ENCODE peak calls at places on chromosomes 11 and 22, in ten cellular contexts. One of them, this sample, is unnamed.

GRCh38 chr11:65116370-65117205 is 913 bp downstream of the ZNHIT2 start:
- DNase-seq in T-cell: peak; percentile 63
- DNase-seq in IMR-90: peak; percentile 72
- DNase-seq in HCT116: no peak
- DNase-seq in ovary: no peak
- DNase-seq in cardiac muscle cell: peak; percentile 59
- DNase-seq in activated gamma-delta T cell treated with anti-CD3 and anti-CD28 coated beads, Interleukin-2, amount 50 U/mL, for 16 hours: no peak
- DNase-seq in activated CD4-positive, alpha-beta T cell treated with anti-CD3 and anti-CD28 coated beads for 24 hours: peak; percentile 35
- DNase-seq in NCI-H1092 treated with DMSO at 0.1 percent for 48 hours: peak; percentile 27
- DNase-seq in Kasumi-1: peak; percentile 26
- DNase-seq in this sample: peak; percentile 5

GRCh38 chr11:120337133-120337895 is 1.1 kb downstream of the ARHGEF12 start:
- DNase-seq in activated CD4-positive, alpha-beta T cell treated with anti-CD3 and anti-CD28 coated beads for 24 hours: no peak
- DNase-seq in IMR-90: no peak
- DNase-seq in Kasumi-1: peak; percentile 61
- DNase-seq in ovary: peak; percentile 61
- DNase-seq in HCT116: no peak
- DNase-seq in T-cell: no peak
- DNase-seq in cardiac muscle cell: peak; percentile 59
- DNase-seq in activated gamma-delta T cell treated with anti-CD3 and anti-CD28 coated beads, Interleukin-2, amount 50 U/mL, for 16 hours: no peak
- DNase-seq in NCI-H1092 treated with DMSO at 0.1 percent for 48 hours: peak; percentile 57
- DNase-seq in this sample: peak; percentile 11

GRCh38 chr11:75313457-75314272 is 37.8 kb downstream of the ARRB1 start:
- DNase-seq in ovary: peak; percentile 76
- DNase-seq in IMR-90: peak; percentile 81
- DNase-seq in cardiac muscle cell: peak; percentile 80
- DNase-seq in activated CD4-positive, alpha-beta T cell treated with anti-CD3 and anti-CD28 coated beads for 24 hours: no peak
- DNase-seq in T-cell: no peak
- DNase-seq in Kasumi-1: no peak
- DNase-seq in HCT116: no peak
- DNase-seq in activated gamma-delta T cell treated with anti-CD3 and anti-CD28 coated beads, Interleukin-2, amount 50 U/mL, for 16 hours: no peak
- DNase-seq in NCI-H1092 treated with DMSO at 0.1 percent for 48 hours: peak; percentile 39
- DNase-seq in this sample: peak; percentile 36

GRCh38 chr11:66268953-66269906 is 791 bp downstream of the RAB1B start:
- DNase-seq in activated gamma-delta T cell treated with anti-CD3 and anti-CD28 coated beads, Interleukin-2, amount 50 U/mL, for 16 hours: no peak
- DNase-seq in HCT116: no peak
- DNase-seq in ovary: no peak
- DNase-seq in activated CD4-positive, alpha-beta T cell treated with anti-CD3 and anti-CD28 coated beads for 24 hours: no peak
- DNase-seq in NCI-H1092 treated with DMSO at 0.1 percent for 48 hours: peak; percentile 47
- DNase-seq in Kasumi-1: peak; percentile 65
- DNase-seq in cardiac muscle cell: peak; percentile 41
- DNase-seq in IMR-90: peak; percentile 48
- DNase-seq in T-cell: no peak
- DNase-seq in this sample: peak; percentile 49

GRCh38 chr11:84714316-84714780 is 912.8 kb downstream of the DLG2 start:
- DNase-seq in T-cell: peak; percentile 23
- DNase-seq in Kasumi-1: peak; percentile 85
- DNase-seq in IMR-90: peak; percentile 6
- DNase-seq in NCI-H1092 treated with DMSO at 0.1 percent for 48 hours: peak; percentile 45
- DNase-seq in activated gamma-delta T cell treated with anti-CD3 and anti-CD28 coated beads, Interleukin-2, amount 50 U/mL, for 16 hours: no peak
- DNase-seq in ovary: peak; percentile 20
- DNase-seq in cardiac muscle cell: peak; percentile 6
- DNase-seq in activated CD4-positive, alpha-beta T cell treated with anti-CD3 and anti-CD28 coated beads for 24 hours: no peak
- DNase-seq in HCT116: peak; percentile 12
- DNase-seq in this sample: peak; percentile 79

GRCh38 chr11:113593698-113594308 is 112.3 kb downstream of the TMPRSS5 start:
- DNase-seq in activated CD4-positive, alpha-beta T cell treated with anti-CD3 and anti-CD28 coated beads for 24 hours: no peak
- DNase-seq in IMR-90: no peak
- DNase-seq in activated gamma-delta T cell treated with anti-CD3 and anti-CD28 coated beads, Interleukin-2, amount 50 U/mL, for 16 hours: no peak
- DNase-seq in T-cell: no peak
- DNase-seq in Kasumi-1: no peak
- DNase-seq in NCI-H1092 treated with DMSO at 0.1 percent for 48 hours: no peak
- DNase-seq in HCT116: no peak
- DNase-seq in ovary: no peak
- DNase-seq in cardiac muscle cell: peak; percentile 41
- DNase-seq in this sample: peak; percentile 87

GRCh38 chr11:46346886-46347636 is at the start of gene DGKZ:
- DNase-seq in NCI-H1092 treated with DMSO at 0.1 percent for 48 hours: peak; percentile 75
- DNase-seq in HCT116: peak; percentile 35
- DNase-seq in activated gamma-delta T cell treated with anti-CD3 and anti-CD28 coated beads, Interleukin-2, amount 50 U/mL, for 16 hours: peak; percentile 78
- DNase-seq in ovary: peak; percentile 83
- DNase-seq in T-cell: peak; percentile 86
- DNase-seq in activated CD4-positive, alpha-beta T cell treated with anti-CD3 and anti-CD28 coated beads for 24 hours: peak; percentile 79
- DNase-seq in IMR-90: peak; percentile 74
- DNase-seq in cardiac muscle cell: peak; percentile 88
- DNase-seq in Kasumi-1: peak; percentile 79
- DNase-seq in this sample: peak; percentile 81

GRCh38 chr11:70618471-70619101 is 220.3 kb downstream of the CTTN start:
- DNase-seq in ovary: no peak
- DNase-seq in IMR-90: no peak
- DNase-seq in cardiac muscle cell: no peak
- DNase-seq in Kasumi-1: no peak
- DNase-seq in T-cell: no peak
- DNase-seq in activated gamma-delta T cell treated with anti-CD3 and anti-CD28 coated beads, Interleukin-2, amount 50 U/mL, for 16 hours: no peak
- DNase-seq in HCT116: no peak
- DNase-seq in NCI-H1092 treated with DMSO at 0.1 percent for 48 hours: peak; percentile 65
- DNase-seq in activated CD4-positive, alpha-beta T cell treated with anti-CD3 and anti-CD28 coated beads for 24 hours: no peak
- DNase-seq in this sample: no peak

GRCh38 chr11:68040121-68040956 is 1.5 kb downstream of the TCIRG1 start:
- DNase-seq in Kasumi-1: peak; percentile 54
- DNase-seq in T-cell: peak; percentile 45
- DNase-seq in NCI-H1092 treated with DMSO at 0.1 percent for 48 hours: no peak
- DNase-seq in IMR-90: peak; percentile 73
- DNase-seq in activated gamma-delta T cell treated with anti-CD3 and anti-CD28 coated beads, Interleukin-2, amount 50 U/mL, for 16 hours: peak; percentile 25
- DNase-seq in cardiac muscle cell: peak; percentile 81
- DNase-seq in ovary: peak; percentile 70
- DNase-seq in HCT116: no peak
- DNase-seq in activated CD4-positive, alpha-beta T cell treated with anti-CD3 and anti-CD28 coated beads for 24 hours: peak; percentile 38
- DNase-seq in this sample: peak; percentile 71

GRCh38 chr11:119585038-119585666 is 143.8 kb downstream of the NECTIN1 start:
- DNase-seq in Kasumi-1: no peak
- DNase-seq in cardiac muscle cell: peak; percentile 26
- DNase-seq in HCT116: no peak
- DNase-seq in T-cell: no peak
- DNase-seq in IMR-90: no peak
- DNase-seq in activated gamma-delta T cell treated with anti-CD3 and anti-CD28 coated beads, Interleukin-2, amount 50 U/mL, for 16 hours: no peak
- DNase-seq in ovary: no peak
- DNase-seq in NCI-H1092 treated with DMSO at 0.1 percent for 48 hours: peak; percentile 66
- DNase-seq in activated CD4-positive, alpha-beta T cell treated with anti-CD3 and anti-CD28 coated beads for 24 hours: no peak
- DNase-seq in this sample: no peak

GRCh38 chr11:57491371-57492061 is 24.0 kb downstream of the SLC43A1 start:
- DNase-seq in T-cell: peak; percentile 34
- DNase-seq in HCT116: no peak
- DNase-seq in activated CD4-positive, alpha-beta T cell treated with anti-CD3 and anti-CD28 coated beads for 24 hours: peak; percentile 45
- DNase-seq in cardiac muscle cell: peak; percentile 46
- DNase-seq in activated gamma-delta T cell treated with anti-CD3 and anti-CD28 coated beads, Interleukin-2, amount 50 U/mL, for 16 hours: no peak
- DNase-seq in ovary: no peak
- DNase-seq in IMR-90: no peak
- DNase-seq in Kasumi-1: peak; percentile 57
- DNase-seq in NCI-H1092 treated with DMSO at 0.1 percent for 48 hours: no peak
- DNase-seq in this sample: peak; percentile 47

GRCh38 chr11:70611890-70612289 is 213.6 kb downstream of the CTTN start:
- DNase-seq in ovary: no peak
- DNase-seq in T-cell: no peak
- DNase-seq in cardiac muscle cell: no peak
- DNase-seq in HCT116: no peak
- DNase-seq in Kasumi-1: no peak
- DNase-seq in NCI-H1092 treated with DMSO at 0.1 percent for 48 hours: no peak
- DNase-seq in activated gamma-delta T cell treated with anti-CD3 and anti-CD28 coated beads, Interleukin-2, amount 50 U/mL, for 16 hours: no peak
- DNase-seq in IMR-90: no peak
- DNase-seq in activated CD4-positive, alpha-beta T cell treated with anti-CD3 and anti-CD28 coated beads for 24 hours: no peak
- DNase-seq in this sample: no peak

GRCh38 chr11:59668188-59668949 is 468 bp downstream of the PATL1 start:
- DNase-seq in Kasumi-1: peak; percentile 46
- DNase-seq in NCI-H1092 treated with DMSO at 0.1 percent for 48 hours: peak; percentile 32
- DNase-seq in ovary: peak; percentile 55
- DNase-seq in IMR-90: peak; percentile 28
- DNase-seq in activated CD4-positive, alpha-beta T cell treated with anti-CD3 and anti-CD28 coated beads for 24 hours: peak; percentile 57
- DNase-seq in cardiac muscle cell: peak; percentile 47
- DNase-seq in T-cell: peak; percentile 59
- DNase-seq in activated gamma-delta T cell treated with anti-CD3 and anti-CD28 coated beads, Interleukin-2, amount 50 U/mL, for 16 hours: peak; percentile 48
- DNase-seq in HCT116: no peak
- DNase-seq in this sample: peak; percentile 19

GRCh38 chr22:49281467-49282340 is 546.0 kb downstream of the BRD1 start:
- DNase-seq in activated gamma-delta T cell treated with anti-CD3 and anti-CD28 coated beads, Interleukin-2, amount 50 U/mL, for 16 hours: no peak
- DNase-seq in Kasumi-1: no peak
- DNase-seq in NCI-H1092 treated with DMSO at 0.1 percent for 48 hours: no peak
- DNase-seq in cardiac muscle cell: no peak
- DNase-seq in T-cell: no peak
- DNase-seq in ovary: no peak
- DNase-seq in activated CD4-positive, alpha-beta T cell treated with anti-CD3 and anti-CD28 coated beads for 24 hours: no peak
- DNase-seq in IMR-90: no peak
- DNase-seq in HCT116: peak; percentile 10
- DNase-seq in this sample: no peak

GRCh38 chr11:27933992-27934829 is 173.7 kb downstream of the KIF18A start:
- DNase-seq in IMR-90: peak; percentile 99
- DNase-seq in activated gamma-delta T cell treated with anti-CD3 and anti-CD28 coated beads, Interleukin-2, amount 50 U/mL, for 16 hours: no peak
- DNase-seq in activated CD4-positive, alpha-beta T cell treated with anti-CD3 and anti-CD28 coated beads for 24 hours: no peak
- DNase-seq in T-cell: no peak
- DNase-seq in NCI-H1092 treated with DMSO at 0.1 percent for 48 hours: no peak
- DNase-seq in Kasumi-1: no peak
- DNase-seq in ovary: no peak
- DNase-seq in HCT116: peak; percentile 98
- DNase-seq in cardiac muscle cell: peak; percentile 62
- DNase-seq in this sample: no peak

GRCh38 chr11:19679952-19680823 is 32.4 kb upstream of the NAV2 start:
- DNase-seq in activated CD4-positive, alpha-beta T cell treated with anti-CD3 and anti-CD28 coated beads for 24 hours: no peak
- DNase-seq in HCT116: peak; percentile 75
- DNase-seq in IMR-90: peak; percentile 99
- DNase-seq in NCI-H1092 treated with DMSO at 0.1 percent for 48 hours: peak; percentile 10
- DNase-seq in activated gamma-delta T cell treated with anti-CD3 and anti-CD28 coated beads, Interleukin-2, amount 50 U/mL, for 16 hours: no peak
- DNase-seq in Kasumi-1: no peak
- DNase-seq in cardiac muscle cell: peak; percentile 97
- DNase-seq in T-cell: no peak
- DNase-seq in ovary: peak; percentile 77
- DNase-seq in this sample: peak; percentile 18

GRCh38 chr22:22751043-22751603 is 106.7 kb downstream of the GGTLC2 start:
- DNase-seq in ovary: no peak
- DNase-seq in HCT116: no peak
- DNase-seq in NCI-H1092 treated with DMSO at 0.1 percent for 48 hours: no peak
- DNase-seq in activated CD4-positive, alpha-beta T cell treated with anti-CD3 and anti-CD28 coated beads for 24 hours: no peak
- DNase-seq in IMR-90: no peak
- DNase-seq in cardiac muscle cell: no peak
- DNase-seq in T-cell: no peak
- DNase-seq in Kasumi-1: no peak
- DNase-seq in activated gamma-delta T cell treated with anti-CD3 and anti-CD28 coated beads, Interleukin-2, amount 50 U/mL, for 16 hours: no peak
- DNase-seq in this sample: no peak

GRCh38 chr11:57791321-57792059 is 29.9 kb downstream of the CTNND1 start:
- DNase-seq in HCT116: no peak
- DNase-seq in cardiac muscle cell: no peak
- DNase-seq in activated CD4-positive, alpha-beta T cell treated with anti-CD3 and anti-CD28 coated beads for 24 hours: no peak
- DNase-seq in ovary: no peak
- DNase-seq in activated gamma-delta T cell treated with anti-CD3 and anti-CD28 coated beads, Interleukin-2, amount 50 U/mL, for 16 hours: no peak
- DNase-seq in NCI-H1092 treated with DMSO at 0.1 percent for 48 hours: no peak
- DNase-seq in T-cell: no peak
- DNase-seq in Kasumi-1: peak; percentile 25
- DNase-seq in IMR-90: no peak
- DNase-seq in this sample: no peak

GRCh38 chr11:68821670-68822069 is 20.0 kb downstream of the CPT1A start:
- DNase-seq in activated CD4-positive, alpha-beta T cell treated with anti-CD3 and anti-CD28 coated beads for 24 hours: no peak
- DNase-seq in IMR-90: no peak
- DNase-seq in cardiac muscle cell: no peak
- DNase-seq in HCT116: no peak
- DNase-seq in activated gamma-delta T cell treated with anti-CD3 and anti-CD28 coated beads, Interleukin-2, amount 50 U/mL, for 16 hours: no peak
- DNase-seq in ovary: no peak
- DNase-seq in Kasumi-1: no peak
- DNase-seq in T-cell: no peak
- DNase-seq in NCI-H1092 treated with DMSO at 0.1 percent for 48 hours: no peak
- DNase-seq in this sample: no peak

GRCh38 chr11:72676874-72677341 is 2.7 kb upstream of the PDE2A start:
- DNase-seq in activated gamma-delta T cell treated with anti-CD3 and anti-CD28 coated beads, Interleukin-2, amount 50 U/mL, for 16 hours: peak; percentile 35
- DNase-seq in IMR-90: peak; percentile 26
- DNase-seq in cardiac muscle cell: peak; percentile 60
- DNase-seq in activated CD4-positive, alpha-beta T cell treated with anti-CD3 and anti-CD28 coated beads for 24 hours: peak; percentile 63
- DNase-seq in NCI-H1092 treated with DMSO at 0.1 percent for 48 hours: no peak
- DNase-seq in Kasumi-1: peak; percentile 47
- DNase-seq in HCT116: no peak
- DNase-seq in ovary: peak; percentile 54
- DNase-seq in T-cell: peak; percentile 75
- DNase-seq in this sample: peak; percentile 35

GRCh38 chr22:31346255-31346732 is at the start of gene PATZ1:
- DNase-seq in HCT116: peak; percentile 51
- DNase-seq in IMR-90: peak; percentile 72
- DNase-seq in Kasumi-1: peak; percentile 88
- DNase-seq in activated CD4-positive, alpha-beta T cell treated with anti-CD3 and anti-CD28 coated beads for 24 hours: peak; percentile 57
- DNase-seq in activated gamma-delta T cell treated with anti-CD3 and anti-CD28 coated beads, Interleukin-2, amount 50 U/mL, for 16 hours: peak; percentile 73
- DNase-seq in ovary: peak; percentile 84
- DNase-seq in NCI-H1092 treated with DMSO at 0.1 percent for 48 hours: peak; percentile 79
- DNase-seq in cardiac muscle cell: peak; percentile 87
- DNase-seq in T-cell: peak; percentile 87
- DNase-seq in this sample: peak; percentile 75

GRCh38 chr22:19082101-19082500 is 40.1 kb downstream of the DGCR2 start:
- DNase-seq in cardiac muscle cell: no peak
- DNase-seq in ovary: no peak
- DNase-seq in IMR-90: no peak
- DNase-seq in activated CD4-positive, alpha-beta T cell treated with anti-CD3 and anti-CD28 coated beads for 24 hours: no peak
- DNase-seq in NCI-H1092 treated with DMSO at 0.1 percent for 48 hours: no peak
- DNase-seq in T-cell: no peak
- DNase-seq in HCT116: no peak
- DNase-seq in Kasumi-1: no peak
- DNase-seq in activated gamma-delta T cell treated with anti-CD3 and anti-CD28 coated beads, Interleukin-2, amount 50 U/mL, for 16 hours: no peak
- DNase-seq in this sample: no peak

GRCh38 chr11:11607772-11608171 is 14.0 kb downstream of the GALNT18 start:
- DNase-seq in ovary: no peak
- DNase-seq in activated CD4-positive, alpha-beta T cell treated with anti-CD3 and anti-CD28 coated beads for 24 hours: no peak
- DNase-seq in cardiac muscle cell: no peak
- DNase-seq in T-cell: no peak
- DNase-seq in HCT116: no peak
- DNase-seq in NCI-H1092 treated with DMSO at 0.1 percent for 48 hours: no peak
- DNase-seq in IMR-90: no peak
- DNase-seq in Kasumi-1: no peak
- DNase-seq in activated gamma-delta T cell treated with anti-CD3 and anti-CD28 coated beads, Interleukin-2, amount 50 U/mL, for 16 hours: no peak
- DNase-seq in this sample: no peak

GRCh38 chr11:85029964-85030363 is 597.2 kb downstream of the DLG2 start:
- DNase-seq in cardiac muscle cell: no peak
- DNase-seq in activated gamma-delta T cell treated with anti-CD3 and anti-CD28 coated beads, Interleukin-2, amount 50 U/mL, for 16 hours: no peak
- DNase-seq in HCT116: no peak
- DNase-seq in NCI-H1092 treated with DMSO at 0.1 percent for 48 hours: peak; percentile 35
- DNase-seq in Kasumi-1: no peak
- DNase-seq in activated CD4-positive, alpha-beta T cell treated with anti-CD3 and anti-CD28 coated beads for 24 hours: no peak
- DNase-seq in T-cell: no peak
- DNase-seq in ovary: no peak
- DNase-seq in IMR-90: peak; percentile 60
- DNase-seq in this sample: peak; percentile 93

GRCh38 chr11:81331073-81331472 is 1402.6 kb downstream of the FAM181B start:
- DNase-seq in activated CD4-positive, alpha-beta T cell treated with anti-CD3 and anti-CD28 coated beads for 24 hours: no peak
- DNase-seq in T-cell: no peak
- DNase-seq in Kasumi-1: no peak
- DNase-seq in ovary: no peak
- DNase-seq in NCI-H1092 treated with DMSO at 0.1 percent for 48 hours: no peak
- DNase-seq in cardiac muscle cell: no peak
- DNase-seq in HCT116: no peak
- DNase-seq in IMR-90: no peak
- DNase-seq in activated gamma-delta T cell treated with anti-CD3 and anti-CD28 coated beads, Interleukin-2, amount 50 U/mL, for 16 hours: no peak
- DNase-seq in this sample: no peak

GRCh38 chr11:12274558-12275197 is 102.7 kb upstream of the PARVA start:
- DNase-seq in IMR-90: peak; percentile 73
- DNase-seq in ovary: peak; percentile 9
- DNase-seq in Kasumi-1: no peak
- DNase-seq in activated CD4-positive, alpha-beta T cell treated with anti-CD3 and anti-CD28 coated beads for 24 hours: no peak
- DNase-seq in T-cell: no peak
- DNase-seq in cardiac muscle cell: no peak
- DNase-seq in activated gamma-delta T cell treated with anti-CD3 and anti-CD28 coated beads, Interleukin-2, amount 50 U/mL, for 16 hours: no peak
- DNase-seq in NCI-H1092 treated with DMSO at 0.1 percent for 48 hours: no peak
- DNase-seq in HCT116: no peak
- DNase-seq in this sample: no peak

GRCh38 chr22:42270178-42270511 is 308 bp downstream of the TCF20 start:
- DNase-seq in ovary: no peak
- DNase-seq in T-cell: no peak
- DNase-seq in activated CD4-positive, alpha-beta T cell treated with anti-CD3 and anti-CD28 coated beads for 24 hours: no peak
- DNase-seq in HCT116: peak; percentile 2
- DNase-seq in activated gamma-delta T cell treated with anti-CD3 and anti-CD28 coated beads, Interleukin-2, amount 50 U/mL, for 16 hours: peak; percentile 6
- DNase-seq in Kasumi-1: no peak
- DNase-seq in IMR-90: no peak
- DNase-seq in NCI-H1092 treated with DMSO at 0.1 percent for 48 hours: no peak
- DNase-seq in cardiac muscle cell: no peak
- DNase-seq in this sample: no peak

GRCh38 chr11:14454861-14455632 is 44.6 kb downstream of the COPB1 start:
- DNase-seq in HCT116: no peak
- DNase-seq in IMR-90: peak; percentile 39
- DNase-seq in Kasumi-1: peak; percentile 12
- DNase-seq in T-cell: no peak
- DNase-seq in NCI-H1092 treated with DMSO at 0.1 percent for 48 hours: no peak
- DNase-seq in ovary: no peak
- DNase-seq in activated CD4-positive, alpha-beta T cell treated with anti-CD3 and anti-CD28 coated beads for 24 hours: no peak
- DNase-seq in activated gamma-delta T cell treated with anti-CD3 and anti-CD28 coated beads, Interleukin-2, amount 50 U/mL, for 16 hours: no peak
- DNase-seq in cardiac muscle cell: peak; percentile 53
- DNase-seq in this sample: no peak

This sample was measured in MV-4-11.